ENCODE peak calls at places on chromosomes 12 and 14, in five cellular contexts. H is Peyer's patch, M is ovary, R is right cardiac atrium, Z is IMR-90. K is an unnamed sample. For H3K4me1, the result is how much of the 10 kb centered on the place peaks cover.

GRCh38 chr14:34710006-34710405 is 4.4 kb downstream of the CFL2 start:
- DNase-seq in H (no peak), M (no peak), R (no peak), Z (no peak), K (no peak)

GRCh38 chr12:58977476-58977875 is 57.2 kb upstream of the LRIG3 start:
- DNase-seq in H (no peak), M (no peak), R (no peak), Z (no peak), K (no peak)

GRCh38 chr12:114691196-114691595 is 7.2 kb upstream of the TBX3 start:
- DNase-seq in H (no peak), M (no peak), R (no peak), Z (no peak), K (no peak)

GRCh38 chr12:107319536-107320030 is 226.2 kb upstream of the CRY1 start:
- DNase-seq in H (no peak), M (no peak), R (no peak), Z (no peak), K (no peak)

GRCh38 chr12:30914986-30915591 is 11.5 kb upstream of the TSPAN11 start:
- DNase-seq in H (no peak), M (no peak), R (no peak), Z (no peak), K (no peak)

GRCh38 chr14:66405158-66405557 is 81.0 kb upstream of the CCDC196 start:
- DNase-seq in H (no peak), M (no peak), R (no peak), Z (peak), K (no peak)

GRCh38 chr12:18368594-18368993 is 107.3 kb downstream of the PIK3C2G start:
- DNase-seq in H (no peak), M (no peak), R (no peak), Z (no peak), K (no peak)

GRCh38 chr14:37559386-37559785 is 35.7 kb downstream of the FOXA1 start:
- DNase-seq in H (no peak), M (no peak), R (no peak), Z (peak), K (no peak)

GRCh38 chr12:132282950-132283771 is 46.2 kb downstream of the GALNT9 start:
- DNase-seq in H (no peak), M (no peak), R (peak), Z (no peak), K (no peak)

GRCh38 chr12:95411466-95411865 is 62.5 kb upstream of the METAP2 start:
- DNase-seq in H (no peak), M (no peak), R (no peak), Z (no peak), K (peak)

GRCh38 chr14:92663049-92663448 is 85.4 kb downstream of the LGMN start:
- DNase-seq in H (no peak), M (no peak), R (no peak), Z (peak), K (no peak)

GRCh38 chr14:68131907-68132306 is 312.3 kb downstream of the RAD51B start:
- DNase-seq in H (no peak), M (no peak), R (no peak), Z (no peak), K (no peak)

GRCh38 chr12:124497658-124498057 is 69.8 kb downstream of the NCOR2 start:
- DNase-seq in H (no peak), M (no peak), R (peak), Z (peak), K (peak)
- H3K4me1 ChIP-seq in H (under half), M (under half), R (under half), Z (under half), K (half or more)

DNA sequence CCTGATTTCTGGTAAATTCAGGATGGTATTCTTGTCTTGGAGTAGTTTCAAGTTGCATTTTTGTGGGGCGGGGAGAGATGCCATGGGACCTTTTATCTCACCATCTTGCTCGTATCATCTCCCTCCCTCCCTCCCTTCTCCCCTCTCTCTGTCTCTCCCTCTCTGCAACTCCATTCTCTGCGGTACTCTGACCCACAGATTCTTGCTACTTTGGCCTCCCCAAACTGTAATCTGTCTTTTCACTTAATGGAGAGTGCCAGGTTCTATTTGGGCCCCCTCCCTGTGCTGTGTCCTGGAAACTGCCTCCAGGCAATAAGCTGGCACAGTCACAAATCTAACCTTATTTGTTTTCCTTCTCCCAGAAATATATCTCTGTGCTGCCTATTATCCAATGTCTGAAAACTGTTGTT is 175.2 kb downstream of the PAWR start:
- DNase-seq in H (no peak), M (no peak), R (no peak), Z (no peak), K (no peak)
- H3K4me3 ChIP-seq in H (no peak), M (no peak), R (no peak), Z (no peak), K (no peak)

DNA sequence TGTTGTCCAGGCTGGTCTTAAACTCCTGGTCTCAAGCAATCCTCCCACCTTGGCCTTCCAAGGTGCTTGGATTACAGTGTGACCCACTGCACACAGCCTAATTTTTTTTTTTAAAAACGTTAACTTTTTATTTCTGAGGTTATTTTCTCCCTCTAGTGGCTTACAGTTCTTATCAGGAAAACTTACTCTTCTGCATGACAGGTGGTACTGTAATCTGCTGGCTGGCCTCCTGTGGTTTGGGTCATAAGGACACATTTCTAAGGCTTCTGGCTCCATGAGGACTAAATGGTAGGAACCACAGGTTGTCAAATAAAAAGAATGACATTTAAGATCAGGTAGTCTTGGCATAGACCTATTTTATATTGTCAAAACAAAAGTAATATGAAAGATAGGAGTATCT is 7.7 kb upstream of the NCKAP1L start:
- DNase-seq in H (no peak), M (no peak), R (no peak), Z (no peak), K (no peak)
- H3K27ac ChIP-seq in H (no peak), M (no peak), R (no peak), Z (no peak), K (no peak)

DNA sequence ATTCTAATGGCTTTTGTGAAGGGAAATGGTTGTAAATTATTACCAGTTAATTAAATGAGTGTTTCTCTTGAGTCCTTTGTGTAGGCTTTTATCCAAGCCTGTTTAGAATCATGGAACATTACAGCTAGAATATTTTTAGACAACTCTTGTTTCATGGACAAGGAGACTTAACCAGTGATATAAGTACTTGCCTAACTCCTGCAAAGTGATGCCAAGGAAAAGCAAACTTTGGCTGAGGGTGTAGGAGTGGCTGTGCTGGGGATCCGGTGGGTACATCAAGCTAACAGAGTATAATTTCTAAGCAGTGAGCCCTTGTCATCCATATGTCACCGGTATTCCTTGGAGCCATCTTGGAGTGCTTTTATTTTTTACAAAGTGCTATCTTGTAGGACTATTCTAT is 61.5 kb downstream of the PRKCH start:
- DNase-seq in H (no peak), M (no peak), R (no peak), Z (no peak), K (no peak)
- H3K4me1 ChIP-seq in H (under half), M (under half), R (under half), Z (under half), K (under half)

GRCh38 chr12:123431951-123432886 is 4.3 kb downstream of the RILPL2 start:
- DNase-seq in H (no peak), M (no peak), R (no peak), Z (no peak), K (no peak)
- H3K4me3 ChIP-seq in H (no peak), M (no peak), R (peak), Z (no peak), K (no peak)

DNA sequence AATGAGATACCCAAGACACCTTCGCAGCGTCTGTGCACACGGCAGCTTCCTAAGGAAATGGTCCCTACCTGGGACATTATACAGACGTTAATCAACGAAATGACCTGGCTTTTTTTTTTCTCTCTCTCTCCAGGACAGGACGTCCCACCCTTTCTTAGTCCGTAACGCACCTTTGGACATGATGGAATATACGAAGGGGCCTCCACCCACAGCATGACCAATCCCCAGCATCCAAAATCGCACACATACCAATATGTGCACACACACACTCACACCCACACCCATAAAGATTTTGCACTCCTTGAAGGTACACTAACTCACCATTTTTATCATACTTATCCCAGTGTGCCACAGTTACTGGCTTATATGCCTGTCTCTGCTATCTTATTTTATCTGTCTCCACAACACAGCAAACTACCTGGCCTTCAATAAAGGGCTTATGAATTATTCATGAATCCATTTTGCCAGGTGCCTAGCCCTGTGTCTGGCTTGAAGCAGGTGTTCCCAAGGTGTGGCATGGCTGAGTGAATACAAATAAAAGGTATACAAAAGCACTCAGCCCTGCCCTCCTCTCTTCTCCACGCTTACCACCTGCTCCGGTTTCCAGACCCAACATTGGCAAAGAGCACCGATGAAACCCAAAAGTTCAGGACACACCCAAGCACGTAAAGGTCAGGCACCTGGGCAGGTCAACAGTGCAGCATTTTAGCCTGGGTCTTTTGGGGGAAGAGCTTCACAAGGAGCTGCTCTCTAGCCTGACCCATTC is 2.2 kb downstream of the SCNN1A start:
- DNase-seq in H (no peak), M (no peak), R (peak), Z (no peak), K (no peak)
- H3K27ac ChIP-seq in H (peak), M (no peak), R (no peak), Z (peak), K (no peak)

K was measured in Karpas-422.